ENCODE peak calls at places on chromosomes 1 and 21, in six cellular contexts. Y, D, X, F, J and B are unnamed samples.

GRCh38 chr1:25619101-25619890 is 2.7 kb downstream of the MAN1C1 start:
- DNase-seq in Y (no peak), D (no peak), J (peak), F (peak), X (no peak), B (no peak)

GRCh38 chr1:245622332-245623014 is 467.7 kb downstream of the KIF26B start:
- DNase-seq in Y (no peak), J (no peak), F (no peak), D (no peak), X (no peak), B (no peak)

GRCh38 chr1:19648239-19648638 is 4.1 kb downstream of the NBL1 start:
- DNase-seq in X (no peak), F (peak), D (no peak), Y (no peak), J (no peak), B (no peak)

GRCh38 chr1:186008920-186009737 is 274.9 kb downstream of the HMCN1 start:
- DNase-seq in F (no peak), Y (no peak), D (no peak), J (no peak), X (peak), B (no peak)

GRCh38 chr21:31470896-31471694 is 127.0 kb upstream of the TIAM1 start:
- DNase-seq in J (no peak), D (no peak), Y (no peak), X (no peak), F (peak), B (no peak)

GRCh38 chr21:44626262-44626661 is 631 bp upstream of the KRTAP10-9 start:
- DNase-seq in F (peak), D (no peak), J (no peak), X (no peak), Y (no peak), B (no peak)

GRCh38 chr1:161185282-161185682 is 8.0 kb upstream of the B4GALT3 start:
- DNase-seq in F (no peak), Y (no peak), X (peak), J (peak), D (no peak), B (no peak)

GRCh38 chr1:203424861-203425667 is 50.5 kb upstream of the PRELP start:
- DNase-seq in F (no peak), Y (peak), J (no peak), D (no peak), X (no peak), B (no peak)

GRCh38 chr1:201020647-201021332 is 2.7 kb downstream of the KIF21B start:
- DNase-seq in D (no peak), F (no peak), J (no peak), Y (no peak), X (no peak), B (no peak)

GRCh38 chr1:30877205-30877912 is 31.2 kb downstream of the SDC3 start:
- DNase-seq in J (peak), X (peak), D (peak), Y (peak), F (no peak), B (no peak)

GRCh38 chr1:112267929-112268328 is 128.1 kb upstream of the CTTNBP2NL start:
- DNase-seq in Y (no peak), D (no peak), F (no peak), J (peak), X (no peak), B (no peak)

GRCh38 chr1:160620942-160621632 is 25.8 kb downstream of the SLAMF1 start:
- DNase-seq in D (no peak), F (no peak), J (no peak), Y (no peak), X (no peak), B (no peak)

GRCh38 chr1:9874959-9875635 is 35.0 kb downstream of the CTNNBIP1 start:
- DNase-seq in J (peak), Y (peak), X (peak), F (peak), D (peak), B (no peak)

GRCh38 chr1:35598895-35599294 is 25.8 kb downstream of the TFAP2E start:
- DNase-seq in F (no peak), J (no peak), X (no peak), Y (no peak), D (no peak), B (no peak)

GRCh38 chr1:183493540-183494245 is 21.4 kb downstream of the SMG7 start:
- DNase-seq in F (no peak), X (no peak), J (peak), D (no peak), Y (no peak), B (no peak)

GRCh38 chr1:49765034-49765433 is 258.7 kb downstream of the AGBL4 start:
- DNase-seq in J (peak), D (peak), F (no peak), X (no peak), Y (no peak), B (no peak)

GRCh38 chr1:234619071-234619480 is 9.1 kb upstream of the IRF2BP2 start:
- DNase-seq in J (no peak), D (no peak), Y (no peak), X (peak), F (no peak), B (no peak)

GRCh38 chr1:237103021-237103420 is 61.0 kb downstream of the RYR2 start:
- DNase-seq in J (no peak), Y (no peak), D (no peak), F (no peak), X (no peak), B (no peak)

GRCh38 chr1:231416896-231417295 is 5.2 kb downstream of the EGLN1 start:
- DNase-seq in F (no peak), J (no peak), X (no peak), Y (no peak), D (no peak), B (no peak)

GRCh38 chr1:172134087-172134731 is 286.3 kb upstream of the C1orf105 start:
- DNase-seq in F (no peak), X (no peak), D (no peak), Y (no peak), J (no peak), B (no peak)

GRCh38 chr21:41823166-41823565 is 56.0 kb downstream of the PRDM15 start:
- DNase-seq in J (no peak), F (no peak), D (no peak), Y (no peak), X (no peak), B (no peak)

GRCh38 chr1:117770981-117771531 is 158.4 kb downstream of the GDAP2 start:
- DNase-seq in J (no peak), D (no peak), F (no peak), X (no peak), Y (no peak), B (no peak)

GRCh38 chr1:23118957-23119792 is 49.5 kb downstream of the LUZP1 start:
- DNase-seq in J (no peak), X (no peak), F (no peak), D (no peak), Y (no peak), B (no peak)

GRCh38 chr21:23016617-23017016 is 2018.4 kb downstream of the NCAM2 start:
- DNase-seq in Y (no peak), D (no peak), J (no peak), F (no peak), X (no peak), B (no peak)

GRCh38 chr1:92774407-92774806 is 10.5 kb downstream of the EVI5 start:
- DNase-seq in F (no peak), X (no peak), D (no peak), J (no peak), Y (no peak), B (no peak)

GRCh38 chr21:46622226-46622625 is 13.2 kb upstream of the PRMT2 start:
- DNase-seq in X (no peak), F (no peak), J (peak), Y (no peak), D (peak), B (no peak)

GRCh38 chr1:230826166-230826875 is 42.0 kb downstream of the C1orf198 start:
- DNase-seq in F (no peak), D (no peak), X (no peak), Y (no peak), J (no peak), B (no peak)

GRCh38 chr1:180360333-180361075 is 130.4 kb downstream of the LHX4 start:
- DNase-seq in X (peak), Y (no peak), F (no peak), J (no peak), D (no peak), B (no peak)

GRCh38 chr1:26278303-26278702 is 1.6 kb upstream of the SH3BGRL3 start:
- DNase-seq in D (no peak), J (peak), X (peak), Y (no peak), F (no peak), B (no peak)

GRCh38 chr21:40717008-40717407 is 129.9 kb downstream of the DSCAM start:
- DNase-seq in D (no peak), J (no peak), Y (no peak), F (no peak), X (no peak), B (no peak)

GRCh38 chr1:216815239-216815955 is 92.2 kb upstream of the ESRRG start:
- DNase-seq in D (no peak), J (peak), X (no peak), Y (peak), F (peak), B (no peak)

DNA sequence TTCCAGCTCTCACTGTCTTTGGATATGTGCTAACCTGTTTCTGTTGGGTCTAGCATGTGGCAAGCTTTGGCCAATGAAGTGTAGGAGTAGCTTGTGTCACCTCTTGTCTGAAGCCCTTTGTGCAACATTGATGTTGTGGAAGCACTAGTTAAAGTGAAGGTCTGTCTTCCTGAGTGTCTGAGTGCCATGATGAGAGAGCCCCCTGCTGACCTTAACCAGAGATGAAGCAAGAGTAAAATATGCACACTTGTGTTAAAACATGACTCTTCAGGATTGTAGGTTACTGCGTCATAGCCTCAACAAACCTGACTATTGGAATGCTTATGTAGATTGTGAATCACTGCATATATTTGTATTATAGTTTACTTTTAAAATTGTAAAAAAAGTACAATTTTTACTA is 103.7 kb downstream of the NCAM2 start:
- DNase-seq in X (peak), Y (peak), F (no peak), J (no peak), D (no peak), B (no peak)
- TF ChIP-seq CTCF in X (peak), Y (peak), F (no peak), J (no peak), D (no peak), B (peak)

DNA sequence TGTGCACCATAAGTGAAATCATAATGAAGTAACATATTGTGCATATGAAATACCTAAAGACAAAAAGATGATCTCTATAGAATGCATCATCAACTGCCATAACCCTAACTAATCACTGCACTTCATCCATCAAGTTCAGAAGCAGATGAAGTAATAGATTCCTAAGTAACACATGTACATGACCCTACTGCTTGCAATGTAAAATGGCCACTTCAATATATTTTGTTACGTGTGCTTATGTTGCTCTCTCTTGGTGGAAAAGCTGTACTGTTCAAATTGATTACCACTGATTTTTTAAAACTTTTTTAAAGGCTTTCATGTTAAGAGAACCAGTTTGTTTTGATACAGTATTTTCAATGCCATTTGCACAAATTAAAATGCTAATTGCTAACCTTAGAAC is 141.8 kb downstream of the TTLL7 start:
- DNase-seq in X (peak), Y (no peak), D (no peak), F (no peak), J (no peak), B (no peak)
- TF ChIP-seq CTCF in X (peak), Y (peak), D (no peak), F (peak), J (peak), B (peak)

GRCh38 chr1:79074975-79075374 is 68.4 kb upstream of the ADGRL4 start:
- DNase-seq in X (peak), F (no peak), D (no peak), J (no peak), Y (no peak), B (no peak)

GRCh38 chr1:79069828-79070227 is 63.3 kb upstream of the ADGRL4 start:
- DNase-seq in Y (no peak), F (no peak), X (no peak), D (no peak), J (no peak), B (no peak)
- TF ChIP-seq CTCF in Y (peak), F (no peak), X (peak), D (no peak), J (no peak), B (no peak)

DNA sequence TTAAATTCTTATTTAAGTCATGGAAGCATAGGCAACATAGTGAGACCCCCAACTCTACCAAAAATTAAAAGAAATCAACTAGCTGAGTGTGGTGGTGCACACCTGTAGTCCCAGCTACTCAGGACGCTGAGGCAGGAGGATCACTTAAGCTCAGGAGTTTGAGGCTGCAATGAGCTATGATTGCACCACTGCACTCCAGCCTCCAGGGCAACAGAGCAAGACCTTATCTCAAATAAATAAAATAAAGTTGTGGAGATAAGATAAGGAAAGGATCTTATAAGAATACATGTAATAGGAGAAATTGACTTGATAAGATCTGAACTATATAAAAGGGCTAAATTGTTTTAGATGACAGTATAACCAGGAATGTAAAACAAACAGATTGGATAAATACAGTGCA is 2.3 kb upstream of the BATF3 start:
- DNase-seq in Y (no peak), F (no peak), D (no peak), X (no peak), J (no peak), B (no peak)
- TF ChIP-seq CTCF in Y (no peak), F (no peak), D (no peak), X (no peak), J (no peak), B (no peak)

GRCh38 chr1:206141996-206142395 is 24.8 kb upstream of the AVPR1B start:
- DNase-seq in D (no peak), Y (no peak), F (no peak), X (no peak), J (no peak), B (no peak)

GRCh38 chr1:206145771-206146290 is 28.6 kb upstream of the AVPR1B start:
- DNase-seq in X (no peak), F (no peak), J (no peak), D (no peak), Y (no peak), B (no peak)

GRCh38 chr1:206143537-206144155 is 26.5 kb upstream of the AVPR1B start:
- DNase-seq in D (no peak), Y (no peak), F (no peak), J (no peak), X (no peak), B (no peak)

GRCh38 chr1:206144605-206145004 is 27.4 kb upstream of the AVPR1B start:
- DNase-seq in F (no peak), D (no peak), X (no peak), Y (no peak), J (no peak), B (no peak)

GRCh38 chr1:206142770-206143169 is 25.6 kb upstream of the AVPR1B start:
- DNase-seq in D (no peak), J (no peak), Y (no peak), F (no peak), X (no peak), B (no peak)
- TF ChIP-seq CTCF in D (no peak), J (no peak), Y (no peak), F (no peak), X (no peak), B (no peak)

GRCh38 chr1:2561898-2562895 is 6.0 kb downstream of the TNFRSF14 start:
- DNase-seq in D (no peak), Y (no peak), X (no peak), F (peak), J (no peak), B (no peak)
- TF ChIP-seq CTCF in D (no peak), Y (no peak), X (peak), F (peak), J (no peak), B (peak)

GRCh38 chr1:154607748-154608521 is at the start of gene ADAR:
- DNase-seq in F (peak), Y (peak), J (peak), X (peak), D (peak), B (peak)
- TF ChIP-seq CTCF in F (peak), Y (no peak), J (no peak), X (no peak), D (no peak), B (no peak)

DNA sequence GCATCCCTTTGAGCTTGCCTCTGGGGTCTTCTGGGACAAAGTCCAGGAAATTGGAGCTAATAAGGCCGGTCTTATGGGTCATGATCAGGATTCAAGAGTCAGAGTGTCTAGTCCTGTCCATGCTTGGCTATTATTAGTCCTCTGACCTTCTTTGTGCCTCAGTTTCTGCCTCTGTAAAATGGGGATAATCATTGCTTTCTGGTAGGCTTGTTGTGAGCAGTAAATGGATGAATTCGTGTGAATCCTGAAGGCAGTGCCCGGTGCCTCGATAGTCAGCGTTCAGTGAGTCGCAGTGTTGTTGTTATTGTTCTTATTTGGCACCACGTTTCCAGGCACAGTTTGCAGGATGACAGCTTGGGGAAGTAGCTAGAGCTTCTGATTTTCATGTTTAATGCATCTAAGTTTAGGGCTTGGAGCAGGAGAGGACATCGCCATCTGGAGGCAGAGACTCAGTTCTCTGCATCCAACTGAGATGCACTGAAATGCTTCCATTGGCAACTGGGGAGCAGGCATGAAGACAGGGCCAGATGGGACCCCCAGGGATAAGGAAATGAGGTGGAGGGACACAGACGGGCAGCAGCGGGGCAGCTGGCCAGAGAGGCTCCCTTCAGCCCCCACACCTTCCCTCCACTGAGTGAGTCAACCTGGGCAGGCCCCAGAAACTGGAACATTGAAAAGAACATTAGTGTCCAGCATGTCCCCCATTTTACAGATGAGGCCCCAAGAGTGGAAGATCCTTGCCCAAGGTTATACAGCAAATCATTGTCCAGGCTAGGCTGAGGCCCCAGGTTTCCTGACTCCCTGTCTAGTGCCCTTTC is 160.3 kb downstream of the PTPRU start:
- DNase-seq in D (no peak), J (no peak), X (peak), Y (no peak), F (no peak), B (no peak)
- TF ChIP-seq CTCF in D (no peak), J (no peak), X (peak), Y (peak), F (no peak), B (peak)

GRCh38 chr1:233376711-233377110 is 49.2 kb downstream of the MAP3K21 start:
- DNase-seq in F (no peak), Y (no peak), J (peak), X (no peak), D (no peak), B (no peak)
- TF ChIP-seq CTCF in F (no peak), Y (no peak), J (no peak), X (no peak), D (no peak), B (no peak)

DNA sequence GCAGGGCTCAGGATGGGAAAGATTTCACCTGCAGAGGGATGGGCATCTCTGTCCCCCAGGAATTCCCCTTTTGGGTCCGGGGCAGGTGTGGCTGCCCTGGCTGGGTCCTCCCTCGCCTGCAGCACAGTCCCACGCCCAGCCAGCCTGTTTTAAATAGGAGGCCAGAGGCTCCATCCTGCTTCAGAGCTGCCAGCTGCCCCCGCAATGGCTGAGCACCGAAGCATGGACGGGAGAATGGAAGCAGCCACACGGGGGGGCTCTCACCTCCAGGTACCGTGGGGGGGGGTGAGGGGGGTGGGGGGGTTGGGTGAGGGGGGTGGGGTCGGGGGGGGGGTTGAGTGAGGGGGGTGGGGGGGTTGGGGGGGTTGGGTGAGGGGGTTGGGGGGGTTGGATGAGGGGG is 3.6 kb downstream of the SCNN1D start:
- DNase-seq in D (no peak), X (no peak), Y (no peak), F (peak), J (no peak), B (no peak)
- TF ChIP-seq CTCF in D (no peak), X (no peak), Y (no peak), F (no peak), J (no peak), B (peak)